ENCODE peak calls at places on chromosomes 2 and 18, in four cellular contexts. One of them, this sample, is unnamed.

GRCh38 chr2:1854747-1855146 is 110.4 kb upstream of the PXDN start:
- DNase-seq in tibial artery: no peak
- DNase-seq in AG04449: no peak
- DNase-seq in astrocyte of the spinal cord: peak; percentile 79
- DNase-seq in this sample: no peak

GRCh38 chr2:188811522-188811921 is 162.7 kb upstream of the COL3A1 start:
- DNase-seq in tibial artery: no peak
- DNase-seq in AG04449: no peak
- DNase-seq in astrocyte of the spinal cord: peak; percentile 77
- DNase-seq in this sample: peak; percentile 60

GRCh38 chr2:171702781-171703556 is 15.7 kb downstream of the DYNC1I2 start:
- DNase-seq in tibial artery: no peak
- DNase-seq in AG04449: no peak
- DNase-seq in astrocyte of the spinal cord: no peak
- DNase-seq in this sample: peak; percentile 41

GRCh38 chr2:189134485-189134884 is 45.1 kb downstream of the COL5A2 start:
- DNase-seq in tibial artery: no peak
- DNase-seq in AG04449: no peak
- DNase-seq in astrocyte of the spinal cord: no peak
- DNase-seq in this sample: no peak

GRCh38 chr18:13540783-13541182 is 185.6 kb downstream of the FAM210A start:
- DNase-seq in tibial artery: no peak
- DNase-seq in AG04449: no peak
- DNase-seq in astrocyte of the spinal cord: no peak
- DNase-seq in this sample: no peak

GRCh38 chr2:34261701-34262100 is 662.6 kb upstream of the FAM98A start:
- DNase-seq in tibial artery: no peak
- DNase-seq in AG04449: no peak
- DNase-seq in astrocyte of the spinal cord: no peak
- DNase-seq in this sample: no peak

GRCh38 chr18:63783394-63783793 is 8.2 kb downstream of the SERPINB7 start:
- DNase-seq in tibial artery: no peak
- DNase-seq in AG04449: no peak
- DNase-seq in astrocyte of the spinal cord: no peak
- DNase-seq in this sample: no peak

GRCh38 chr2:96970248-96970875 is 16.0 kb downstream of the FAM178B start:
- DNase-seq in tibial artery: no peak
- DNase-seq in AG04449: no peak
- DNase-seq in astrocyte of the spinal cord: no peak
- DNase-seq in this sample: no peak

GRCh38 chr2:52368141-52368540 is 1336.2 kb upstream of the NRXN1 start:
- DNase-seq in tibial artery: no peak
- DNase-seq in AG04449: no peak
- DNase-seq in astrocyte of the spinal cord: no peak
- DNase-seq in this sample: no peak

GRCh38 chr2:205273148-205273547 is 409.2 kb upstream of the NRP2 start:
- DNase-seq in tibial artery: no peak
- DNase-seq in AG04449: no peak
- DNase-seq in astrocyte of the spinal cord: no peak
- DNase-seq in this sample: no peak

GRCh38 chr2:168660859-168661258 is 141.6 kb upstream of the NOSTRIN start:
- DNase-seq in tibial artery: no peak
- DNase-seq in AG04449: no peak
- DNase-seq in astrocyte of the spinal cord: no peak
- DNase-seq in this sample: peak; percentile 41

GRCh38 chr2:204967199-204967995 is 422.1 kb downstream of the PARD3B start:
- DNase-seq in tibial artery: no peak
- DNase-seq in AG04449: no peak
- DNase-seq in astrocyte of the spinal cord: no peak
- DNase-seq in this sample: no peak

This sample was measured in mesenchymal stem cell.